ENCODE peak calls at places on chromosomes 11 and 22, in four cellular contexts. T, R, N and U are unnamed samples.

GRCh38 chr11:9642894-9643293 is 21.0 kb upstream of the SWAP70 start:
- DNase-seq in T (no peak), R (no peak), N (no peak), U (no peak)

GRCh38 chr22:50544746-50545253 is 899 bp upstream of the KLHDC7B start:
- DNase-seq in T (no peak), R (no peak), N (no peak), U (no peak)

GRCh38 chr11:120912504-120912903 is 111.4 kb upstream of the TBCEL start:
- DNase-seq in T (peak), R (peak), N (peak), U (no peak)

GRCh38 chr11:66318576-66318970 is 1.7 kb upstream of the CD248 start:
- DNase-seq in T (no peak), R (peak), N (no peak), U (no peak)

GRCh38 chr11:65868076-65868667 is 4.4 kb downstream of the EFEMP2 start:
- DNase-seq in T (no peak), R (no peak), N (peak), U (no peak)

GRCh38 chr22:40806711-40807110 is 12.4 kb downstream of the SLC25A17 start:
- DNase-seq in T (no peak), R (no peak), N (no peak), U (no peak)

GRCh38 chr11:130308059-130308458 is 6.7 kb downstream of the ZBTB44 start:
- DNase-seq in T (no peak), R (no peak), N (no peak), U (no peak)

GRCh38 chr11:19332476-19332875 is 91.7 kb upstream of the E2F8 start:
- DNase-seq in T (no peak), R (no peak), N (no peak), U (peak)

GRCh38 chr22:22974795-22975580 is 87.4 kb downstream of the IGLL5 start:
- DNase-seq in T (no peak), R (no peak), N (no peak), U (no peak)

GRCh38 chr11:19658344-19658743 is 54.3 kb upstream of the NAV2 start:
- DNase-seq in T (peak), R (no peak), N (no peak), U (no peak)

GRCh38 chr22:50014053-50014501 is 1.5 kb upstream of the IL17REL start:
- DNase-seq in T (no peak), R (no peak), N (no peak), U (no peak)

GRCh38 chr11:74462631-74463030 is 4.7 kb downstream of the KCNE3 start:
- DNase-seq in T (no peak), R (no peak), N (no peak), U (no peak)

GRCh38 chr11:109605006-109605405 is 183.0 kb downstream of the C11orf87 start:
- DNase-seq in T (no peak), R (no peak), N (no peak), U (no peak)

GRCh38 chr11:65947133-65947532 is 1.9 kb downstream of the TSGA10IP start:
- DNase-seq in T (no peak), R (no peak), N (peak), U (no peak)

GRCh38 chr11:15750535-15751297 is 605.6 kb downstream of the SOX6 start:
- DNase-seq in T (no peak), R (no peak), N (no peak), U (no peak)

GRCh38 chr11:64504999-64505398 is 86.0 kb upstream of the SLC22A12 start:
- DNase-seq in T (no peak), R (no peak), N (no peak), U (no peak)

GRCh38 chr22:24950272-24950902 is 2.1 kb upstream of the KIAA1671 start:
- DNase-seq in T (no peak), R (peak), N (peak), U (no peak)

GRCh38 chr11:23006730-23007129 is 146.5 kb upstream of the CCDC179 start:
- DNase-seq in T (no peak), R (no peak), N (no peak), U (no peak)

GRCh38 chr11:124874571-124875255 is 9.5 kb downstream of the ROBO3 start:
- DNase-seq in T (no peak), R (no peak), N (no peak), U (no peak)

GRCh38 chr22:50269573-50270301 is 443 bp downstream of the MAPK11 start:
- DNase-seq in T (peak), R (peak), N (no peak), U (no peak)

GRCh38 chr11:83612891-83613766 is 327.0 kb upstream of the CCDC90B start:
- DNase-seq in T (no peak), R (no peak), N (peak), U (no peak)

GRCh38 chr22:40620464-40621046 is 16.0 kb downstream of the MRTFA start:
- DNase-seq in T (peak), R (peak), N (no peak), U (no peak)

GRCh38 chr11:130711193-130711592 is 205.1 kb downstream of the SNX19 start:
- DNase-seq in T (no peak), R (no peak), N (no peak), U (no peak)

GRCh38 chr22:39478461-39478860 is 21.6 kb downstream of the MGAT3 start:
- DNase-seq in T (peak), R (peak), N (peak), U (no peak)

GRCh38 chr11:78397398-78397797 is 20.2 kb downstream of the GAB2 start:
- DNase-seq in T (no peak), R (no peak), N (no peak), U (peak)

GRCh38 chr11:72773291-72773690 is 20.6 kb downstream of the STARD10 start:
- DNase-seq in T (peak), R (peak), N (no peak), U (no peak)

GRCh38 chr11:121722431-121723256 is 269.9 kb upstream of the SORL1-AS1 start:
- DNase-seq in T (peak), R (peak), N (peak), U (no peak)

GRCh38 chr11:32231909-32232493 is 141.1 kb downstream of the RCN1 start:
- DNase-seq in T (peak), R (peak), N (peak), U (peak)
- TF ChIP-seq EZH2phosphoT487 in T (no peak), R (no peak), N (no peak), U (no peak)

DNA sequence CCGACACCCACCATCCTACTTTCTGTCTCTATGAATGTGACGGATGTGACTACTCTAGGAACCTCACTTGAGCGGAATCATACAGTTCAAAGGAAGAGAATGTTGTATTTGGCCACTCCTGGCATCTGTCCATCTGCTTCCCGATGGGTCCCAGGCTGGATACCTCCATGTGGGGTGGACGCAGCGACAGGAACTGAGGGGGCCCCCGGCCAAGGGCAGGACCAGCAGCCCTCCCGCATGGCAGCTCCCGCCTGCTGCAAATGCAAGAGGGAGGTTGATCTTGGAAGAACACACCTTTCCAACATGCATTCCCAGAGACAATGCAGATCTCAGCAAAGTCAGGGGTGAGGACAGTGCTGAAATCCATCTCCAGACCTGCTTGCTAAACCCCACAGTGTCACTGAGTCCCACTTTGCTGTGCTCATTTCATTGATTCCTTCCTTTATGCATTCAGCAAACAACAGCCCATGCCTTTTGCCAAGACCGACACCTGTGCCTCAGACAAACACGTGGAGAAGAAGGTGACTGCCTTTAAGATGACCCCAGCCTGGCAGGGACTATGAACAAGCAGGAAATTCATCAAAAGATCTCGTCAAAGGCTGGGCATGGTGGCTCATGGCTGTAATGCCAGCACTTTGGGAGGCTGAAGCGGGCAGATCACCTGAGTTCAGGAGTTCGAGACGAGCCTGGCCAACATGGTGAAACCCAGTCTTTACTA is 246.2 kb downstream of the CTTN start:
- DNase-seq in T (no peak), R (no peak), N (no peak), U (no peak)
- H3K4me3 ChIP-seq in T (no peak), R (no peak), N (no peak), U (no peak)

GRCh38 chr11:69496631-69497220 is 15.3 kb downstream of the LINC01488 start:
- DNase-seq in T (no peak), R (no peak), N (no peak), U (no peak)

GRCh38 chr11:69498614-69499175 is 17.2 kb downstream of the LINC01488 start:
- DNase-seq in T (no peak), R (no peak), N (no peak), U (no peak)

GRCh38 chr11:69496202-69496557 is 14.7 kb downstream of the LINC01488 start:
- DNase-seq in T (no peak), R (no peak), N (no peak), U (no peak)

GRCh38 chr11:69495441-69496201 is 14.2 kb downstream of the LINC01488 start:
- DNase-seq in T (no peak), R (no peak), N (no peak), U (no peak)

DNA sequence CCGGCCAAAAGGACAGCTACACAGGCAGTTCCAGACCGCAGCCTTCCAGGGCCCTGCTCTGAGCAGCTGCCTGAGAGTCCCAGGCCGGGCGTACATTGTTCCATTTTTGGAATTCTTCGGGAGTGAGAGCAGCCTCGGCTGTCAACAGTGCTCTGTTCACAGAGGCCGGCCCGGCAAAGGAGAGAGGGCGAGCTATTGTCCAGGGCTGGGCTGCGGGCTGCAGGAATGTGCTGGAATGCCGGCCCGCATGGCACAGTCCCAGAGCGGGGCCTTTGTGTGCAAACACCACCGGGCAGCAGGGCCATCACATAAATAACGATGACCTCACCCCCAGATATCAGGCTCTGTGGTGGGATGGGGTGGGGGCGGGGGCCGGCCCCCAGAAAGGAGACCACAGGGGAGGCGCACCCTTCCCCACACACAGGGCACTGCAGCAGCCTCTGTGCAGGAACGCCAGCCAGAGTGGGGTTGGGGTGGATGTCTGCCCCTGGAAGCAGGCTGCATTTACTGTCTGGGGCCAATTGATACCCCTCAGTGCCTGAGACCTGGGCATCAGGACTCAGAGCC is 15.8 kb downstream of the LINC01488 start:
- DNase-seq in T (peak), R (peak), N (peak), U (no peak)
- TF ChIP-seq EZH2phosphoT487 in T (no peak), R (peak), N (no peak), U (no peak)

DNA sequence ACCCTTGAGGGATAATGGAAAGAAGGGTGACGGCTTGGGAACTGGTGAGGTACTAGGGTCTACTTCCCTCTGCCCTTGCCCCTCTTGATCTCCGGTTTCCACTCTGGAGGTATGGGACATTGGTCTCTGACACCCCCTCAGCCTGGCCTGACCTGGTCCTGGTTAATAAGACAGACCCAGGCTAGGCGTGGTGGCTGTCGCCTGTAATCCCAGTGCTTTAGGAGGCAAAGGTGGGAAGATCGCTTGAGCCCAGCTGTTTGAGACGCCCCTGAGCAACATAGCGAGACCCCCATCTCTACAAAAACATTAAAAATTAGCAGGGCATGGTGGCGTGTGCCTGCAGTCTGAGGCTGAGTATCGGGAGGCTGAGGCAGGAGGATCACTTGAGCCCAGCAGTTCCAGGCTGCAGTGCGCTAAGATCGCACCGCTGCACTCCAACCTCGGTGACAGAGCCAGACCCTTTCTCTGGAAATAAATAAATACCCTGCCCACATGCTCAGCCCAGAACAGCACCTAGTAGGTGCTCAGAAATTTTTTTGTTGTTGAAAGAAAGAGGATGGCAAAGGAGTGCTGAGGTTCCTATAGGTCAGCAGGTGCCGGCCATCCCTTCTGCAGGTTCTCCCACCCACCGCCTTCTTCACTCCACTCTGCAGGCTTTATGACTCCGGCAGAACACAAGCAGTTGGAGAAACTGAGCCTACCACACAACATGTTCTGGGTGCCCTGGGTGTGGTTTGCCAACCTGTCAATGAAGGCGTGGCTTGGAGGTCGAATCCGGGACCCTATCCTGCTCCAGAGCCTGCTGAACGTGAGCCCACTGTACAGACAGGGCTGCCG is 6.3 kb downstream of the BEST1 start:
- DNase-seq in T (no peak), R (no peak), N (no peak), U (no peak)
- H3K4me3 ChIP-seq in T (no peak), R (peak), N (peak), U (no peak)